ENCODE peak calls at places on chromosomes 12 and 14, in eight cellular contexts. S is fibroblast of the aortic adventitia, J is uterus, O is pancreas, K is lower leg skin, T is ovary, V is fibroblast of lung, C is AG10803. I is an unnamed sample.
A peak's percentile ranks its signal among the peaks of the same experiment; 100 is the strongest.

GRCh38 chr12:106106892-106107291 is 31.9 kb downstream of the NUAK1 start:
- DNase-seq in O (no peak), J (no peak), K (no peak), C (peak; percentile 87), S (no peak), V (no peak), T (no peak), I (peak; percentile 39)

GRCh38 chr14:74941676-74942097 is 13.7 kb downstream of the PGF start:
- DNase-seq in C (peak; percentile 45), K (peak; percentile 71), T (no peak), O (no peak), V (peak; percentile 40), J (peak; percentile 57), S (peak; percentile 39), I (no peak)

GRCh38 chr12:52186135-52186840 is 5.5 kb downstream of the KRT80 start:
- DNase-seq in O (no peak), J (no peak), T (no peak), S (peak; percentile 82), C (peak; percentile 83), K (no peak), V (peak; percentile 73), I (peak; percentile 86)

GRCh38 chr12:195951-196350 is 18.0 kb downstream of the SLC6A12 start:
- DNase-seq in O (no peak), J (no peak), V (no peak), T (no peak), C (no peak), S (no peak), K (no peak), I (no peak)

GRCh38 chr12:44874981-44875416 is 1.1 kb downstream of the NELL2 start:
- DNase-seq in K (no peak), J (no peak), O (peak; percentile 41), C (no peak), T (no peak), V (no peak), S (no peak), I (no peak)

GRCh38 chr12:122523280-122523679 is 3.5 kb downstream of the RSRC2 start:
- DNase-seq in K (no peak), O (no peak), S (peak; percentile 68), T (no peak), V (peak; percentile 68), J (no peak), C (peak; percentile 86), I (peak; percentile 26)

GRCh38 chr14:54637270-54637669 is 70.3 kb downstream of the SAMD4A start:
- DNase-seq in S (no peak), K (no peak), J (no peak), O (no peak), V (no peak), T (no peak), C (no peak), I (no peak)

GRCh38 chr14:68734231-68734732 is 58.6 kb downstream of the ZFP36L1 start:
- DNase-seq in O (no peak), J (no peak), S (no peak), T (no peak), V (no peak), K (no peak), C (no peak), I (no peak)

GRCh38 chr14:22871962-22872832 is 657 bp downstream of the LRP10 start:
- DNase-seq in K (peak; percentile 87), S (peak; percentile 85), J (peak; percentile 89), O (peak; percentile 89), T (peak; percentile 92), C (peak; percentile 76), V (peak; percentile 82), I (peak; percentile 90)

GRCh38 chr14:22871200-22871961 is at the start of gene LRP10:
- DNase-seq in C (peak; percentile 83), S (peak; percentile 84), O (peak; percentile 92), T (peak; percentile 94), J (peak; percentile 90), K (peak; percentile 94), V (peak; percentile 88), I (peak; percentile 89)

GRCh38 chr14:22875003-22875747 is 3.6 kb downstream of the LRP10 start:
- DNase-seq in T (no peak), K (no peak), J (no peak), C (no peak), S (no peak), O (no peak), V (no peak), I (no peak)

GRCh38 chr14:22870811-22871199 is 735 bp upstream of the LRP10 start:
- DNase-seq in S (no peak), O (no peak), K (no peak), C (no peak), V (no peak), T (no peak), J (no peak), I (no peak)

DNA sequence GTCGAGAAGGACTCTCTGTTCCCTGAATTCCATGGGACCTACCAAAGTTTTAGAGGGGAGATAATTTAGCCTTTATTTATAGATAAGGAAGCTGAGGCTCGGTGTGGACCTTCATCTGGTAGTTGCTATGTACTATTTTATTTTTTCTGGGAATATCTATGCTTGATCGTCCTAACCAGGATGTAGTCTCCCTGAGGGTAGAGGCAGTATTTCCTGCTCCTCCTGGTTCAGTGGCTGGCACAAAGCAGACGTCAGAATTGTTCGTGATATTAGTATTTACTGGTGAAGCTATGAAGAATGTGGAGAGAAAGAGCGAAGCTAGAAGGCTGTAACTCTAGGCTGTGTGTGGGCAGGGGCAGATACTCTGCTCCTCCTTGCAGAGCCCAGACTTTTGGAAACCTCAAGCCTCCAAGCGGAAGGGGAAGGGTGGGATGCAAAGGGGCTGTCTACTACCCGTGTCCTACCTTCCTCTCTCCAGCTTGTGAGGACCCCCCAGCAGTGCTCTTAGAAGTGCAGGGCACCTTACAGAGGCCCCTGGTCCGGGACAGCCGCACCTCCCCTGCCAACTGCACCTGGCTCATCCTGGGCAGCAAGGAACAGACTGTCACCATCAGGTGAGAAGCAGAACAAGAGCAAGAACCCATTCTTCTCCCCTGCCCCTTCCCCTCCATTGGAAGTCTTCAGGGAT is 1.4 kb downstream of the LRP10 start:
- DNase-seq in V (no peak), O (no peak), K (no peak), J (no peak), C (peak; percentile 19), S (no peak), T (no peak), I (no peak)
- H3K4me3 ChIP-seq in V (peak overlapping the region; percentile 89), O (peak overlapping the region; percentile 86), K (no peak overlapping the region), J (peak overlapping the region; percentile 74), C (peak overlapping the region; percentile 82), S (peak overlapping the region; percentile 86), T (peak overlapping the region; percentile 86), I (peak overlapping the region; percentile 76)

GRCh38 chr12:11743333-11743732 is 93.9 kb downstream of the ETV6 start:
- DNase-seq in V (no peak), K (no peak), O (no peak), C (no peak), T (no peak), S (no peak), J (no peak), I (no peak)

GRCh38 chr12:11743748-11744147 is 94.3 kb downstream of the ETV6 start:
- DNase-seq in K (no peak), O (no peak), V (no peak), J (no peak), S (no peak), C (no peak), T (no peak), I (no peak)

GRCh38 chr12:11741434-11742092 is 92.1 kb downstream of the ETV6 start:
- DNase-seq in J (no peak), C (no peak), S (no peak), V (no peak), O (no peak), K (no peak), T (no peak), I (no peak)

GRCh38 chr12:11738450-11738849 is 89.0 kb downstream of the ETV6 start:
- DNase-seq in J (no peak), T (no peak), C (no peak), K (no peak), O (no peak), V (no peak), S (no peak), I (no peak)

DNA sequence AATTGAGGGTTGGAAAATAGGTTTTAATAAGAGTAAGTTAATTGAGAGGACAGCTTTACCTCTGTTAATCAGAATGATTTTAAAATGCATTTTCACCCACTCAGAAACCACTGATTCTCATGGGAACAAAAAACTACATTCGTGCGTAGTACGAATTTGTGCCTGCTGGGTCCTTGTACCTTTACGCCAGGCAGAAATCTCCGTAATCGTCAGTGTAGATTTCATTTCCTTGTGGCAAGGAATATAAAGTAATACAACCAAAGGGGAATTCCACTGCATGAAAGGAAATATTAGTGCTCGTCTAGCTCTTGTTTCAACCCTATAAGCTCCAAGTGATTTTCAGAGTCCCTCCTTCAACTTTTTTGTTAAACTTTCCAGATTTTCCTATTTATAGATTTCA is 90.5 kb downstream of the ETV6 start:
- DNase-seq in V (no peak), S (no peak), J (no peak), C (no peak), T (no peak), K (no peak), O (no peak), I (no peak)
- TF ChIP-seq CTCF in V (no peak), S (no peak), J (no peak), C (no peak), T (no peak), K (no peak), O (no peak), I (no peak)

DNA sequence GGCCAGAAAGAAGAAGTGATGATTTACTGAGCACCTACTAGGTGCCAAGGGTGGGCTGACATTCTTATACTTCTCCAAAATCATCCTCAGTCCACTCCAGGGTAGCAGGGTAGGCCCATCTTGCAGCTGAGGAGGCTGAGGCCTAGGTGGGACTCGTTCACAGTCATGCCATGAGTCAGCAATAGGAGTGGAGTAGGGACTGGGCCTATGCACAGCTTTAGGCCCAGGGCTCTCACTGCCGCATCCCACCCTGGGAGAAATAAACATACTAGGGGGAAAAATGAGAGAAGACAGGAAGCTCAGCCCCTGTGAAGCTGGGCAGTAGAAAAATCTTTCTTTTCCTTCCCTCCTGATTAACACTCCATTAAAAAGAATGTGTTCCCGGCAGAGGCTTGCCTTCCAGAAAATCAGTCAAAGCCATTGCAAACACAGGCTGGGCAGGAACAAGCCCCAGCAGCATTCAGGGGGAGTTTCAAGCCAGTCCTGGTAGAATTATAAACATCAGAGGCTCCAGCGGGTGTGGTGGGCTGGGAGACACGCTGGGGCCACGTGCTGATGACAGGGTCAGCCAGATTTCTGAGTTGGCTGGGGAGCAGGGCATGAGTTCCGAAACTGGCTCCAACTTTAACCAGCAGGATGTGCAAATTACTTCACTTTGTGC is 1.8 kb downstream of the HSPB8 start:
- DNase-seq in K (peak; percentile 60), O (no peak), V (peak; percentile 85), S (peak; percentile 74), T (peak; percentile 62), J (peak; percentile 47), C (peak; percentile 74), I (peak; percentile 43)
- H3K4me3 ChIP-seq in K (no peak overlapping the region), O (peak overlapping the region; percentile 29), V (peak overlapping the region; percentile 67), S (peak overlapping the region; percentile 78), T (peak overlapping the region; percentile 46), J (peak overlapping the region; percentile 54), C (peak overlapping the region; percentile 63), I (peak overlapping the region; percentile 43)

GRCh38 chr14:91036741-91037469 is 23.5 kb downstream of the RPS6KA5 start:
- DNase-seq in O (no peak), C (no peak), S (no peak), T (no peak), V (no peak), K (no peak), J (no peak), I (no peak)

GRCh38 chr14:91035855-91036254 is 24.6 kb downstream of the RPS6KA5 start:
- DNase-seq in O (no peak), J (no peak), T (no peak), K (no peak), S (no peak), C (no peak), V (no peak), I (no peak)

GRCh38 chr14:91031668-91032067 is 28.8 kb downstream of the RPS6KA5 start:
- DNase-seq in J (no peak), S (no peak), V (no peak), C (no peak), K (no peak), O (no peak), T (no peak), I (no peak)

GRCh38 chr14:91029451-91030217 is 30.8 kb downstream of the RPS6KA5 start:
- DNase-seq in O (no peak), K (no peak), T (no peak), J (no peak), V (no peak), S (no peak), C (no peak), I (no peak)

GRCh38 chr14:91032250-91032649 is 28.2 kb downstream of the RPS6KA5 start:
- DNase-seq in O (no peak), T (no peak), J (no peak), K (no peak), S (peak; percentile 19), C (peak; percentile 32), V (no peak), I (no peak)
- TF ChIP-seq CTCF in O (no peak), T (no peak), J (no peak), K (no peak), S (no peak), C (no peak), V (no peak), I (no peak)